ENCODE peak calls at places on chromosomes 7 and 10, in five cellular contexts. One of them, this sample, is unnamed.
A peak's percentile ranks its signal among the peaks of the same experiment; 100 is the strongest.

GRCh38 chr10:45376364-45376801 is 2.4 kb downstream of the ALOX5 start:
- DNase-seq in NCI-H1417: no peak
- DNase-seq in NK-92 treated with Interleukin-12 subunit alpha and Interleukin-12 subunit beta, amount 100 ng/mL, for 24 hours: no peak
- DNase-seq in HEK293T: no peak
- DNase-seq in iris pigment epithelial cell: no peak
- DNase-seq in this sample: no peak

GRCh38 chr10:90969148-90969547 is 48.3 kb upstream of the ANKRD1 start:
- DNase-seq in NCI-H1417: no peak
- DNase-seq in NK-92 treated with Interleukin-12 subunit alpha and Interleukin-12 subunit beta, amount 100 ng/mL, for 24 hours: no peak
- DNase-seq in HEK293T: no peak
- DNase-seq in iris pigment epithelial cell: peak; percentile 12
- DNase-seq in this sample: no peak

GRCh38 chr7:64874562-64875250 is 28.4 kb upstream of the ZNF273 start:
- DNase-seq in NCI-H1417: no peak
- DNase-seq in NK-92 treated with Interleukin-12 subunit alpha and Interleukin-12 subunit beta, amount 100 ng/mL, for 24 hours: no peak
- DNase-seq in HEK293T: no peak
- DNase-seq in iris pigment epithelial cell: no peak
- DNase-seq in this sample: no peak

GRCh38 chr10:99435986-99436633 is 5.7 kb upstream of the GOT1 start:
- DNase-seq in NCI-H1417: peak; percentile 71
- DNase-seq in NK-92 treated with Interleukin-12 subunit alpha and Interleukin-12 subunit beta, amount 100 ng/mL, for 24 hours: no peak
- DNase-seq in HEK293T: no peak
- DNase-seq in iris pigment epithelial cell: peak; percentile 46
- DNase-seq in this sample: peak; percentile 61

GRCh38 chr7:30894866-30895408 is 16.7 kb upstream of the AQP1 start:
- DNase-seq in NCI-H1417: no peak
- DNase-seq in NK-92 treated with Interleukin-12 subunit alpha and Interleukin-12 subunit beta, amount 100 ng/mL, for 24 hours: no peak
- DNase-seq in HEK293T: no peak
- DNase-seq in iris pigment epithelial cell: no peak
- DNase-seq in this sample: no peak

GRCh38 chr10:97760461-97761257 is 11.1 kb downstream of the SFRP5 start:
- DNase-seq in NCI-H1417: no peak
- DNase-seq in NK-92 treated with Interleukin-12 subunit alpha and Interleukin-12 subunit beta, amount 100 ng/mL, for 24 hours: no peak
- DNase-seq in HEK293T: no peak
- DNase-seq in iris pigment epithelial cell: no peak
- DNase-seq in this sample: no peak

GRCh38 chr7:888081-889024 is 12.0 kb downstream of the GET4 start:
- DNase-seq in NCI-H1417: no peak
- DNase-seq in NK-92 treated with Interleukin-12 subunit alpha and Interleukin-12 subunit beta, amount 100 ng/mL, for 24 hours: no peak
- DNase-seq in HEK293T: no peak
- DNase-seq in iris pigment epithelial cell: no peak
- DNase-seq in this sample: no peak

GRCh38 chr7:69177326-69177897 is 420.9 kb upstream of the AUTS2 start:
- DNase-seq in NCI-H1417: no peak
- DNase-seq in NK-92 treated with Interleukin-12 subunit alpha and Interleukin-12 subunit beta, amount 100 ng/mL, for 24 hours: no peak
- DNase-seq in HEK293T: no peak
- DNase-seq in iris pigment epithelial cell: no peak
- DNase-seq in this sample: no peak

GRCh38 chr10:132096223-132096622 is 30.5 kb downstream of the JAKMIP3 start:
- DNase-seq in NCI-H1417: no peak
- DNase-seq in NK-92 treated with Interleukin-12 subunit alpha and Interleukin-12 subunit beta, amount 100 ng/mL, for 24 hours: peak; percentile 63
- DNase-seq in HEK293T: no peak
- DNase-seq in iris pigment epithelial cell: peak; percentile 72
- DNase-seq in this sample: peak; percentile 14